ENCODE peak calls at places on chromosomes 11 and 22, in nine cellular contexts. Z is cardiac muscle cell, A is body of pancreas, P is breast epithelium, C is Panc1, M is right lobe of liver, B is HCT116, F is SJSA1, L is Peyer's patch. K is an unnamed sample.

GRCh38 chr11:73318501-73319011 is 10.5 kb downstream of the ARHGEF17 start:
- DNase-seq in F (no peak), P (no peak), B (no peak), L (no peak), Z (no peak), A (no peak), M (no peak), C (no peak), K (no peak)

GRCh38 chr22:23696326-23696851 is 5.6 kb downstream of the RGL4 start:
- DNase-seq in Z (no peak), M (no peak), A (peak; percentile 54), F (no peak), B (no peak), C (no peak), P (no peak), L (peak; percentile 83), K (no peak)

GRCh38 chr22:49535126-49535525 is 292.5 kb downstream of the BRD1 start:
- DNase-seq in F (no peak), C (no peak), Z (no peak), A (no peak), P (no peak), B (no peak), L (no peak), M (peak; percentile 23), K (no peak)

GRCh38 chr11:16587670-16588069 is 150.8 kb upstream of the C11orf58 start:
- DNase-seq in Z (no peak), B (no peak), P (no peak), F (no peak), L (no peak), M (no peak), C (no peak), A (peak; percentile 38), K (no peak)

GRCh38 chr22:42275176-42275575 is 4.7 kb upstream of the TCF20 start:
- DNase-seq in B (no peak), M (no peak), C (no peak), Z (no peak), P (no peak), A (no peak), L (no peak), F (no peak), K (no peak)

GRCh38 chr11:27468209-27468608 is 4.4 kb downstream of the LGR4 start:
- DNase-seq in L (no peak), P (no peak), B (no peak), Z (no peak), C (no peak), F (no peak), M (no peak), A (peak; percentile 34), K (no peak)

GRCh38 chr11:108101090-108101775 is 20.1 kb upstream of the ACAT1 start:
- DNase-seq in Z (no peak), L (no peak), M (no peak), B (no peak), F (no peak), A (no peak), C (no peak), P (no peak), K (no peak)

GRCh38 chr22:49023161-49023878 is 804.4 kb downstream of the BRD1 start:
- DNase-seq in B (no peak), Z (no peak), P (no peak), L (no peak), M (no peak), F (no peak), C (no peak), A (no peak), K (no peak)

GRCh38 chr11:60891103-60891741 is 15.2 kb downstream of the PRPF19 start:
- DNase-seq in Z (peak; percentile 23), B (no peak), M (no peak), F (no peak), A (no peak), L (no peak), C (no peak), P (no peak), K (no peak)

GRCh38 chr11:102522332-102523207 is 8.0 kb downstream of the MMP7 start:
- DNase-seq in A (no peak), P (no peak), M (no peak), C (no peak), B (no peak), Z (no peak), L (no peak), F (no peak), K (no peak)

GRCh38 chr11:115926090-115926489 is 421.9 kb upstream of the CADM1 start:
- DNase-seq in M (no peak), L (no peak), F (no peak), Z (no peak), A (no peak), B (no peak), P (no peak), C (no peak), K (no peak)

GRCh38 chr11:131859811-131860210 is 489.4 kb downstream of the NTM start:
- DNase-seq in P (no peak), M (no peak), Z (no peak), A (no peak), B (no peak), C (no peak), L (no peak), F (no peak), K (no peak)

GRCh38 chr22:22745225-22746060 is 101.0 kb downstream of the GGTLC2 start:
- DNase-seq in A (peak; percentile 40), P (no peak), C (no peak), M (peak; percentile 61), F (no peak), L (peak; percentile 58), Z (no peak), B (no peak), K (no peak)

GRCh38 chr11:113474362-113475159 is 637 bp downstream of the DRD2 start:
- DNase-seq in Z (peak; percentile 96), B (no peak), C (no peak), L (no peak), F (peak; percentile 60), A (peak; percentile 76), P (peak; percentile 58), M (peak; percentile 63), K (peak; percentile 86)

GRCh38 chr11:85718991-85719807 is 33.2 kb upstream of the CCDC89 start:
- DNase-seq in A (peak; percentile 54), C (peak; percentile 98), M (no peak), L (no peak), B (peak; percentile 82), F (peak; percentile 76), P (no peak), Z (no peak), K (peak; percentile 47)

GRCh38 chr11:13487661-13488030 is 8.2 kb downstream of the PTH start:
- DNase-seq in P (no peak), B (peak; percentile 8), C (no peak), Z (no peak), F (no peak), L (no peak), M (no peak), A (peak; percentile 40), K (no peak)

DNA sequence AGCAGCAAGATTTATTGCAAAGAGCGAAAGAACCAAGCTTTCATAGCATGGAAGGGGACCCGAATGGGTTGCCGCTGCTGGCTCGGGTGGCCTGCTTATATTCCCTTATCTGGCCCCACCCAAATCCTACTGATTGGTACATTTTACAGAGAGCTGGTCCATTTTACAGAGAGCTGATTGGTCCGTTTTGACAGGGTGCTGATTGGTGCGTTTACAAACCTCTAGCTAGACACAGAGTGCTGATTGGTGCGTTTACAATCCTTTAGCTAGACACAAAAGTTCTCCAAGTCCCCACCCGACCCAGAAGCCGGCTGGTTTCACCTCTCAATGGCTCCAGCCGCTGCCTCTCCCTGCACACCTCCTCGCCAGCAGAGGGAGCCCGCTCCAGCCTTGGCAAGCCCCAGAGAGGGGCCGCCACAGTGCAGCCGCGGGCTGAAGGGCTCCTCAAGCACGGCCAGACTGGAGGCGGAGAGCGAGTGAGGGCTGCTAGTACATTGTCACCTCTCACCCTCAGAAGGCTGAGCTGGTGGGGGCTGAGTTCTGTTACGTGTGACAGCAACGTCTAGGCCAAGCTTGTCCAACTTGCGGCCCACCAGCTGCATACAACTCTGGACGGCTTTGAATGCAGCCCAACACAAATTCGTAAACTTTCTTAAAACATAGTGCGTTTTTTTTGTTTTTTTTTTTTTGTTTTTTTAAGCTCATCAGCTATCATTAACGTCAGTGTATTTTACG is 8.7 kb downstream of the PTH start:
- DNase-seq in A (peak; percentile 63), P (no peak), Z (peak; percentile 24), F (no peak), C (no peak), B (no peak), L (peak; percentile 45), M (peak; percentile 70), K (no peak)
- H3K4me3 ChIP-seq in A (no peak overlapping the region), P (no peak overlapping the region), Z (no peak overlapping the region), F (no peak overlapping the region), C (peak overlapping the region; percentile 61), B (no peak overlapping the region), L (peak overlapping the region; percentile 9), M (peak overlapping the region; percentile 32), K (no peak overlapping the region)

GRCh38 chr11:126391286-126391954 is 35.9 kb downstream of the ST3GAL4 start:
- DNase-seq in M (no peak), F (no peak), Z (no peak), B (no peak), A (no peak), C (no peak), L (no peak), P (no peak), K (no peak)
- H3K4me1 ChIP-seq in M (peaks cover 10% of the 10 kb centered on the region), F (peaks cover 17% of the 10 kb centered on the region), Z (peaks cover 33% of the 10 kb centered on the region), B (no peaks in the 10 kb centered on the region), A (no peaks in the 10 kb centered on the region), C (peaks cover 10% of the 10 kb centered on the region), L (no peaks in the 10 kb centered on the region), P (peaks cover 4% of the 10 kb centered on the region), K (peaks cover 1% of the 10 kb centered on the region)

GRCh38 chr11:22431074-22431473 is 92.9 kb downstream of the SLC17A6 start:
- DNase-seq in L (no peak), B (no peak), A (no peak), F (no peak), P (no peak), M (no peak), C (no peak), Z (no peak), K (no peak)

GRCh38 chr11:22433517-22433916 is 95.3 kb downstream of the SLC17A6 start:
- DNase-seq in Z (no peak), F (no peak), M (no peak), P (no peak), L (no peak), A (no peak), B (no peak), C (no peak), K (no peak)

GRCh38 chr11:22433066-22433450 is 94.9 kb downstream of the SLC17A6 start:
- DNase-seq in M (no peak), B (no peak), F (no peak), Z (no peak), L (no peak), A (no peak), P (no peak), C (no peak), K (no peak)

GRCh38 chr11:22430286-22430685 is 92.1 kb downstream of the SLC17A6 start:
- DNase-seq in P (no peak), B (no peak), F (no peak), M (no peak), C (no peak), L (no peak), Z (no peak), A (no peak), K (no peak)

GRCh38 chr11:22432331-22433065 is 94.3 kb downstream of the SLC17A6 start:
- DNase-seq in C (no peak), Z (no peak), M (no peak), F (no peak), L (no peak), P (no peak), B (no peak), A (peak; percentile 60), K (peak; percentile 31)
- H3K4me3 ChIP-seq in C (no peak overlapping the region), Z (no peak overlapping the region), M (no peak overlapping the region), F (no peak overlapping the region), L (no peak overlapping the region), P (peak overlapping the region; percentile 54), B (no peak overlapping the region), A (no peak overlapping the region), K (peak overlapping the region; percentile 19)

GRCh38 chr11:68472778-68473177 is 12.2 kb downstream of the PPP6R3 start:
- DNase-seq in A (no peak), Z (no peak), P (no peak), M (no peak), L (no peak), F (no peak), B (no peak), C (no peak), K (no peak)
- H3K4me1 ChIP-seq in A (peaks cover 56% of the 10 kb centered on the region), Z (peaks cover 15% of the 10 kb centered on the region), P (peaks cover 9% of the 10 kb centered on the region), M (peaks cover 39% of the 10 kb centered on the region), L (peaks cover 15% of the 10 kb centered on the region), F (peaks cover 52% of the 10 kb centered on the region), B (no peaks in the 10 kb centered on the region), C (peaks cover 22% of the 10 kb centered on the region), K (peaks cover 6% of the 10 kb centered on the region)